ENCODE peak calls at places on chromosomes 4 and X, in six cellular contexts. A is NCI-H1092; H is endodermal cell; F is hepatocyte; I is activated CD4-positive, alpha-beta T cell treated with anti-CD3 and anti-CD28 coated beads, Interleukin-2, amount 10 ng/mL, durations not matched to agents 7 days and 5 days; R is tibial artery. Y is an unnamed sample.

GRCh38 chrX:102858826-102859627 is 78.0 kb upstream of the RAB40AL start:
- DNase-seq in A (no peak), H (peak), F (no peak), I (no peak), R (no peak), Y (no peak)

GRCh38 chrX:17032351-17032750 is 85.9 kb downstream of the REPS2 start:
- DNase-seq in A (no peak), H (no peak), F (no peak), I (no peak), R (peak), Y (no peak)

GRCh38 chr4:81773557-81773956 is 301.9 kb upstream of the RASGEF1B start:
- DNase-seq in A (no peak), H (no peak), F (no peak), I (no peak), R (no peak), Y (no peak)

GRCh38 chrX:132046533-132046932 is 23.4 kb downstream of the STK26 start:
- DNase-seq in A (no peak), H (no peak), F (no peak), I (no peak), R (no peak), Y (no peak)

GRCh38 chr4:91268913-91269312 is 1034.9 kb upstream of the GRID2 start:
- DNase-seq in A (no peak), H (no peak), F (no peak), I (no peak), R (no peak), Y (no peak)

GRCh38 chr4:108355523-108356208 is 186.9 kb upstream of the LEF1 start:
- DNase-seq in A (no peak), H (no peak), F (no peak), I (peak), R (no peak), Y (no peak)

GRCh38 chr4:42339935-42340406 is 57.3 kb upstream of the SHISA3 start:
- DNase-seq in A (no peak), H (peak), F (no peak), I (no peak), R (no peak), Y (peak)

GRCh38 chrX:18702362-18703195 is 4.9 kb upstream of the PPEF1 start:
- DNase-seq in A (no peak), H (no peak), F (peak), I (no peak), R (no peak), Y (no peak)

GRCh38 chr4:101089168-101089567 is 258.2 kb downstream of the PPP3CA start:
- DNase-seq in A (no peak), H (no peak), F (no peak), I (no peak), R (no peak), Y (no peak)

GRCh38 chr4:7358100-7358735 is 76.5 kb downstream of the PSAPL1 start:
- DNase-seq in A (no peak), H (no peak), F (peak), I (no peak), R (peak), Y (peak)

GRCh38 chr4:186347743-186348142 is 81.8 kb downstream of the F11 start:
- DNase-seq in A (no peak), H (no peak), F (no peak), I (no peak), R (no peak), Y (no peak)

GRCh38 chr4:15691346-15692140 is 9.9 kb downstream of the FAM200B start:
- DNase-seq in A (no peak), H (no peak), F (no peak), I (no peak), R (no peak), Y (no peak)

GRCh38 chr4:137430171-137430570 is 102.1 kb downstream of the PCDH18 start:
- DNase-seq in A (no peak), H (no peak), F (no peak), I (no peak), R (no peak), Y (no peak)

GRCh38 chr4:108814327-108814726 is 51.5 kb upstream of the ETNPPL start:
- DNase-seq in A (no peak), H (no peak), F (no peak), I (no peak), R (no peak), Y (no peak)

GRCh38 chrX:38632516-38632915 is 71.2 kb downstream of the TSPAN7 start:
- DNase-seq in A (no peak), H (no peak), F (no peak), I (no peak), R (no peak), Y (no peak)

GRCh38 chr4:101020956-101021355 is 326.4 kb downstream of the PPP3CA start:
- DNase-seq in A (no peak), H (peak), F (no peak), I (peak), R (no peak), Y (no peak)

GRCh38 chrX:12994321-12994720 is 19.4 kb downstream of the TMSB4X start:
- DNase-seq in A (no peak), H (no peak), F (no peak), I (no peak), R (no peak), Y (no peak)